ENCODE peak calls at places on chromosomes 11 and 22, in ten cellular contexts. P, J, R, Z, D, Q, V, O, T and I are unnamed samples.
A peak's percentile ranks its signal among the peaks of the same experiment; 100 is the strongest.

GRCh38 chr11:74849525-74850391 is 99.1 kb downstream of the XRRA1 start:
- DNase-seq in P (no peak), J (no peak), R (no peak), Z (no peak), D (peak; percentile 57), Q (no peak), V (no peak), O (peak; percentile 79), T (no peak), I (no peak)

GRCh38 chr11:65428578-65429068 is 6.0 kb downstream of the NEAT1 start:
- DNase-seq in P (no peak), J (no peak), R (no peak), Z (no peak), D (peak; percentile 63), Q (no peak), V (peak; percentile 62), O (no peak), T (peak; percentile 58), I (no peak)

GRCh38 chr22:17303840-17304779 is 65.2 kb upstream of the CECR2 start:
- DNase-seq in P (no peak), J (no peak), R (no peak), Z (peak; percentile 22), D (no peak), Q (no peak), V (no peak), O (no peak), T (no peak), I (no peak)

GRCh38 chr11:110034816-110035215 is 58.4 kb upstream of the ZC3H12C start:
- DNase-seq in P (no peak), J (no peak), R (no peak), Z (no peak), D (no peak), Q (no peak), V (no peak), O (no peak), T (no peak), I (no peak)

GRCh38 chr11:67271548-67272284 is 5.4 kb downstream of the GRK2 start:
- DNase-seq in P (peak; percentile 54), J (no peak), R (no peak), Z (no peak), D (peak; percentile 71), Q (peak; percentile 20), V (peak; percentile 75), O (no peak), T (no peak), I (peak; percentile 22)

GRCh38 chr11:33478111-33478573 is 221.0 kb downstream of the HIPK3 start:
- DNase-seq in P (no peak), J (peak; percentile 11), R (no peak), Z (no peak), D (no peak), Q (peak; percentile 9), V (no peak), O (no peak), T (no peak), I (no peak)

GRCh38 chr22:22712092-22712658 is 67.8 kb downstream of the GGTLC2 start:
- DNase-seq in P (no peak), J (no peak), R (no peak), Z (no peak), D (no peak), Q (no peak), V (no peak), O (no peak), T (peak; percentile 26), I (no peak)

GRCh38 chr11:69017951-69018350 is 4.9 kb upstream of the MRGPRF start:
- DNase-seq in P (no peak), J (no peak), R (no peak), Z (no peak), D (no peak), Q (no peak), V (no peak), O (no peak), T (no peak), I (no peak)

GRCh38 chr22:24847490-24847889 is 41.5 kb downstream of the SGSM1 start:
- DNase-seq in P (no peak), J (no peak), R (no peak), Z (no peak), D (no peak), Q (no peak), V (no peak), O (no peak), T (no peak), I (no peak)

GRCh38 chr11:86089659-86090058 is 20.8 kb upstream of the PICALM start:
- DNase-seq in P (peak; percentile 62), J (no peak), R (no peak), Z (no peak), D (no peak), Q (no peak), V (no peak), O (no peak), T (no peak), I (no peak)

GRCh38 chr22:49499433-49500075 is 328.1 kb downstream of the BRD1 start:
- DNase-seq in P (no peak), J (no peak), R (no peak), Z (no peak), D (no peak), Q (peak; percentile 5), V (no peak), O (no peak), T (no peak), I (no peak)

GRCh38 chr11:101583180-101584128 is at the start of gene TRPC6:
- DNase-seq in P (peak; percentile 5), J (peak; percentile 52), R (peak; percentile 71), Z (no peak), D (peak; percentile 54), Q (no peak), V (peak; percentile 45), O (peak; percentile 7), T (no peak), I (peak; percentile 17)
- H3K4me3 ChIP-seq in P (peak within 1 kb of the TSS; percentile 13), J (peak within 1 kb of the TSS; percentile 38), R (peak within 1 kb of the TSS; percentile 50), Z (no peak within 1 kb of the TSS), D (peak within 1 kb of the TSS; percentile 58), Q (no peak within 1 kb of the TSS), V (no peak within 1 kb of the TSS), O (peak within 1 kb of the TSS; percentile 33), T (peak within 1 kb of the TSS; percentile 40), I (peak within 1 kb of the TSS; percentile 53)

GRCh38 chr11:46252373-46252914 is 25.0 kb upstream of the CREB3L1 start:
- DNase-seq in P (no peak), J (no peak), R (no peak), Z (no peak), D (no peak), Q (peak; percentile 80), V (no peak), O (no peak), T (no peak), I (no peak)
- H3K4me1 ChIP-seq in P (peaks cover 6% of the 10 kb centered on the region), J (no peaks in the 10 kb centered on the region), R (no peaks in the 10 kb centered on the region), Z (no peaks in the 10 kb centered on the region), D (no peaks in the 10 kb centered on the region), Q (peaks cover 3% of the 10 kb centered on the region), V (peaks cover 41% of the 10 kb centered on the region), O (peaks cover 19% of the 10 kb centered on the region), T (no peaks in the 10 kb centered on the region), I (no peaks in the 10 kb centered on the region)

GRCh38 chr11:2700415-2701211 is 819 bp upstream of the KCNQ1OT1 start:
- DNase-seq in P (peak; percentile 19), J (peak; percentile 68), R (peak; percentile 44), Z (no peak), D (peak; percentile 86), Q (peak; percentile 55), V (peak; percentile 86), O (no peak), T (peak; percentile 72), I (peak; percentile 86)

GRCh38 chr11:2698386-2699184 is 1.2 kb downstream of the KCNQ1OT1 start:
- DNase-seq in P (no peak), J (no peak), R (no peak), Z (no peak), D (peak; percentile 44), Q (no peak), V (no peak), O (peak; percentile 4), T (no peak), I (no peak)

GRCh38 chr11:2699185-2699530 is 636 bp downstream of the KCNQ1OT1 start:
- DNase-seq in P (peak; percentile 31), J (peak; percentile 46), R (no peak), Z (no peak), D (peak; percentile 67), Q (peak; percentile 46), V (no peak), O (peak; percentile 15), T (no peak), I (no peak)

GRCh38 chr11:2701230-2701629 is 1.4 kb upstream of the KCNQ1OT1 start:
- DNase-seq in P (no peak), J (no peak), R (no peak), Z (no peak), D (peak; percentile 66), Q (peak; percentile 52), V (no peak), O (no peak), T (no peak), I (peak; percentile 14)

DNA sequence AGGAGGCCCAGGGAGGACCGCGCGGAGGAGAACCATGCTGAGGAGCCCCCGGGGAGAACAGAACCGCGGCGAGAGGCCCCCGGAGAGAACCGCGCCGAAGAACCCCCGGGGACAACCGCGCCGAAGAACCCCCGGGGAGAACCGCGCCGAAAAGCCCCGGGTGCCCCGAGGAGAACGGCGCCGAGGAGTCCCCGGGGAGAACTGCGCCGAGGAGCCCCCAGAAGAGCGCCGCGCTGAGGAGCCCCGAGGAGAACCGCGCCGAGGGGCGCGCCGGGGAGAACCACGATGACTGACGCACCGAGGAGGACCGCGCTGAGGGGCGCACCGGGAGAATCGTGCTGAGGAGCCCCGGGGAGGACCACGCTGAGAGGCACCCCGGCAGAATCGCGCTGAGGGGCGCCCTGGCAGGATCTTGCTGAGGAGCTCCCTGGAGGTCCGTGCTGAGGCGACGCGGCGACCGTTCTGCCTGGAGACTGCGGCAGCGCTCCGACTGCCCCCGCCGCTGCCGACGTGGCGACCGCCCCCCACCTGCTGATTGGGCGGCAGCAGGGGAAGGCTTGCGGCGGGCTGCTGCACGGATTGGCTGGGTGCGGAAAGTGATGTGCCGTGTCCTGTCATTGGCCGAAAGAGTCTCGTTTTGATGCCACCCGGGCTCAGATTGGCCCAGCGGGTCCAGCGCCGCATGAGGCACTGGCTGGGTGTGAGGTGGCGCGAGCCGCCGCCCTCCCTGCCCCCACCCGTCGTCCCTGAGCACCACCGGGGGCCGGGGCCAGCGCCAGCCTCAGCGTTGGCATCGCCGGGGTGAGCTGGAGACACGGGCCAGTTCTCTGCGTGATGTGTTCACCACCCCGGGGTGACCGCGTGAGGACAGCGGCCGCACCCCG is at the start of gene KCNQ1OT1:
- DNase-seq in P (peak; percentile 98), J (peak; percentile 88), R (peak; percentile 94), Z (peak; percentile 75), D (peak; percentile 94), Q (peak; percentile 92), V (peak; percentile 93), O (peak; percentile 86), T (peak; percentile 95), I (peak; percentile 91)
- H3K4me3 ChIP-seq in P (peak within 1 kb of the TSS; percentile 96), J (peak within 1 kb of the TSS; percentile 70), R (peak within 1 kb of the TSS; percentile 72), Z (peak within 1 kb of the TSS; percentile 61), D (peak within 1 kb of the TSS; percentile 72), Q (peak within 1 kb of the TSS; percentile 46), V (peak within 1 kb of the TSS; percentile 46), O (peak within 1 kb of the TSS; percentile 84), T (peak within 1 kb of the TSS; percentile 68), I (peak within 1 kb of the TSS; percentile 75)

DNA sequence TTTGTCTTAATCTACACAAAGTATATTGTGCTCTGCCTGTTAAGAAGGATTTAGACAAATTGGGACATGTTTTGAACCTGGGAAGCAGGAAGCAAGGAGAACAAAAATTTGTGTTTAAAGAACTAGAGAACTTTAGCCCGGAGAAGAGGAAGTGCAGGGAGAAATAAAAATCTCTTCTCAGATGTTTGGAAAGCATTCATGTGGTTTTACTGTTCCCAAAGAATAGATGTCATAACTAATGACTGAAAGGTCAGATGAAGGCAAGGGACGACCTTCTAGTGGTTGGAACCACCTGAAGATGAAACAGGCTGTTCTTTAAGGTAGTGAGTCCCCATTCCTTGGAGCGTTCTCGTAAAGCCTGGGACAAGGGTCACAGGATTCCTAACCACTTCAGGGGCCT is 38.3 kb downstream of the IRAG1 start:
- DNase-seq in P (no peak), J (no peak), R (no peak), Z (no peak), D (no peak), Q (no peak), V (no peak), O (no peak), T (no peak), I (no peak)
- H3K4me1 ChIP-seq in P (peaks cover 74% of the 10 kb centered on the region), J (peaks cover 15% of the 10 kb centered on the region), R (no peaks in the 10 kb centered on the region), Z (no peaks in the 10 kb centered on the region), D (peaks cover 33% of the 10 kb centered on the region), Q (peaks cover 15% of the 10 kb centered on the region), V (peaks cover 14% of the 10 kb centered on the region), O (peaks cover 33% of the 10 kb centered on the region), T (peaks cover 63% of the 10 kb centered on the region), I (peaks cover 12% of the 10 kb centered on the region)